ENCODE peak calls at places on chromosomes 7 and 10, in nine cellular contexts. B is psoas muscle; Z is fibroblast of gingiva; S is RWPE1; P is naive thymus-derived CD8-positive, alpha-beta T cell; E is stimulated activated naive CD8-positive, alpha-beta T cell treated with anti-CD3 and anti-CD28 coated beads, Interleukin-15, amount 100 ng/mL, for 72 hours; F is NAMALWA; A is activated naive CD4-positive, alpha-beta T cell treated with Interleukin-2 at 50 U/mL for 16 hours; L is GDM1. U is an unnamed sample.

GRCh38 chr10:123857616-123858015 is 34.0 kb downstream of the CPXM2 start:
- DNase-seq in F (no peak), S (no peak), L (no peak), B (no peak), P (no peak), Z (no peak), E (no peak), A (no peak), U (no peak)

GRCh38 chr10:97078280-97079156 is 107.2 kb downstream of the SLIT1 start:
- DNase-seq in L (no peak), P (no peak), A (no peak), F (no peak), S (no peak), B (no peak), E (no peak), Z (no peak), U (no peak)

GRCh38 chr10:74755273-74755672 is 71.1 kb upstream of the KAT6B start:
- DNase-seq in A (no peak), Z (no peak), S (no peak), B (no peak), F (no peak), L (no peak), E (no peak), P (no peak), U (no peak)

GRCh38 chr7:29319719-29320521 is 125.3 kb downstream of the CHN2 start:
- DNase-seq in B (no peak), L (peak; percentile 55), E (no peak), P (no peak), Z (no peak), A (no peak), F (peak; percentile 89), S (no peak), U (no peak)

GRCh38 chr10:104472505-104472904 is 118.9 kb downstream of the CFAP58 start:
- DNase-seq in F (no peak), S (peak; percentile 48), P (no peak), A (no peak), E (no peak), L (no peak), B (no peak), Z (peak; percentile 26), U (no peak)

GRCh38 chr7:27162930-27163775 is 2.2 kb downstream of the HOXA9 start:
- DNase-seq in L (no peak), E (no peak), B (no peak), P (no peak), S (no peak), Z (no peak), A (no peak), F (no peak), U (no peak)

GRCh38 chr10:120318862-120319261 is 138.2 kb upstream of the PLPP4 start:
- DNase-seq in S (no peak), L (no peak), E (no peak), A (no peak), Z (no peak), F (no peak), B (no peak), P (no peak), U (no peak)

GRCh38 chr7:38542156-38542555 is 89.0 kb downstream of the AMPH start:
- DNase-seq in L (no peak), B (no peak), S (no peak), E (no peak), F (no peak), A (no peak), P (no peak), Z (peak; percentile 59), U (no peak)

GRCh38 chr10:106615081-106615480 is 549.4 kb downstream of the SORCS1 start:
- DNase-seq in P (no peak), L (no peak), S (no peak), Z (peak; percentile 11), E (no peak), F (no peak), B (no peak), A (no peak), U (no peak)

GRCh38 chr7:98168181-98168903 is 42.9 kb upstream of the BHLHA15 start:
- DNase-seq in A (peak; percentile 62), P (peak; percentile 32), L (peak; percentile 26), F (peak; percentile 81), S (peak; percentile 91), E (peak; percentile 48), Z (peak; percentile 34), B (peak; percentile 62), U (peak; percentile 72)

GRCh38 chr7:27873981-27874957 is 134.3 kb downstream of the TAX1BP1 start:
- DNase-seq in B (peak; percentile 62), P (no peak), A (no peak), Z (peak; percentile 87), F (no peak), L (no peak), S (peak; percentile 32), E (no peak), U (no peak)

GRCh38 chr7:4689151-4689550 is 7.1 kb downstream of the FOXK1 start:
- DNase-seq in F (no peak), S (no peak), Z (no peak), E (no peak), L (no peak), P (no peak), B (peak; percentile 21), A (no peak), U (no peak)

GRCh38 chr7:124073325-124073676 is 40.4 kb upstream of the TMEM229A start:
- DNase-seq in P (no peak), A (no peak), S (no peak), E (no peak), L (no peak), B (no peak), Z (no peak), F (no peak), U (no peak)

GRCh38 chr10:63286754-63287264 is 153.7 kb downstream of the NRBF2 start:
- DNase-seq in E (no peak), L (no peak), Z (no peak), B (no peak), F (no peak), S (no peak), P (no peak), A (no peak), U (no peak)

GRCh38 chr7:89623018-89623672 is 531.1 kb upstream of the STEAP1 start:
- DNase-seq in F (peak; percentile 83), S (peak; percentile 6), L (peak; percentile 22), A (no peak), Z (peak; percentile 4), B (no peak), P (no peak), E (peak; percentile 26), U (no peak)

GRCh38 chr7:72335561-72336381 is 76.4 kb downstream of the CALN1 start:
- DNase-seq in E (no peak), S (no peak), B (no peak), Z (no peak), L (no peak), P (no peak), F (no peak), A (no peak), U (no peak)

GRCh38 chr10:47457826-47458225 is 26.1 kb downstream of the ANXA8 start:
- DNase-seq in A (no peak), F (no peak), P (no peak), L (no peak), Z (no peak), E (no peak), B (no peak), S (no peak), U (no peak)

GRCh38 chr7:75649462-75649861 is 89.3 kb downstream of the HIP1 start:
- DNase-seq in E (no peak), S (peak; percentile 44), F (no peak), B (no peak), Z (no peak), P (no peak), A (no peak), L (no peak), U (no peak)

GRCh38 chr7:80764132-80764531 is 125.7 kb downstream of the CD36 start:
- DNase-seq in A (no peak), E (no peak), Z (no peak), F (no peak), P (no peak), B (no peak), S (no peak), L (no peak), U (no peak)

GRCh38 chr10:5023126-5023701 is 19.6 kb upstream of the AKR1C2 start:
- DNase-seq in B (no peak), A (no peak), F (no peak), P (no peak), L (no peak), Z (no peak), E (no peak), S (no peak), U (no peak)

GRCh38 chr7:70615066-70615465 is 516.9 kb upstream of the GALNT17 start:
- DNase-seq in B (no peak), P (no peak), Z (no peak), A (no peak), E (no peak), S (peak; percentile 44), F (no peak), L (no peak), U (no peak)

U was measured in activated CD4-positive, alpha-beta memory T cell treated with anti-CD3 and anti-CD28 coated beads for 36 hours.